ENCODE peak calls at places on chromosomes 13 and 19, in eight cellular contexts. K is left kidney; P is GM04503; M is prostate gland; H is mesothelial cell of epicardium; O is HFF-Myc; G is naive thymus-derived CD4-positive, alpha-beta T cell; C is nephron progenitor cell. I is an unnamed sample.

GRCh38 chr19:36120092-36120983 is 5.1 kb downstream of the TBCB start:
- DNase-seq in K (no peak), P (no peak), M (no peak), H (no peak), O (no peak), G (no peak), C (no peak), I (no peak)

GRCh38 chr13:40206241-40207109 is 460.0 kb downstream of the FOXO1 start:
- DNase-seq in K (no peak), P (no peak), M (no peak), H (no peak), O (no peak), G (peak), C (no peak), I (no peak)

GRCh38 chr19:6752257-6753177 is 13.0 kb downstream of the TRIP10 start:
- DNase-seq in K (peak), P (no peak), M (no peak), H (no peak), O (no peak), G (no peak), C (peak), I (no peak)

GRCh38 chr19:46357846-46358583 is 11.1 kb downstream of the PPP5C start:
- DNase-seq in K (no peak), P (no peak), M (no peak), H (no peak), O (no peak), G (no peak), C (no peak), I (no peak)

GRCh38 chr19:33235269-33235995 is 9.8 kb upstream of the SLC7A10 start:
- DNase-seq in K (peak), P (no peak), M (peak), H (no peak), O (no peak), G (peak), C (peak), I (peak)

GRCh38 chr19:47107953-47108746 is 5.4 kb downstream of the ZC3H4 start:
- DNase-seq in K (peak), P (no peak), M (no peak), H (no peak), O (no peak), G (no peak), C (no peak), I (no peak)

GRCh38 chr13:66689628-66690027 is 540.5 kb downstream of the PCDH9 start:
- DNase-seq in K (peak), P (no peak), M (no peak), H (no peak), O (no peak), G (no peak), C (no peak), I (no peak)

GRCh38 chr19:41691268-41691970 is 3.3 kb upstream of the CEACAM7 start:
- DNase-seq in K (peak), P (no peak), M (no peak), H (no peak), O (no peak), G (no peak), C (no peak), I (no peak)

GRCh38 chr19:55304279-55304978 is 20.6 kb downstream of the BRSK1 start:
- DNase-seq in K (peak), P (no peak), M (no peak), H (no peak), O (no peak), G (no peak), C (peak), I (no peak)

GRCh38 chr13:104900186-104900817 is 1635.2 kb downstream of the EFNB2 start:
- DNase-seq in K (no peak), P (no peak), M (no peak), H (no peak), O (no peak), G (no peak), C (no peak), I (no peak)

GRCh38 chr13:105979131-105979530 is 556.3 kb downstream of the EFNB2 start:
- DNase-seq in K (peak), P (no peak), M (no peak), H (no peak), O (no peak), G (no peak), C (no peak), I (no peak)

GRCh38 chr13:109783815-109784589 is 2.4 kb downstream of the IRS2 start:
- DNase-seq in K (no peak), P (no peak), M (no peak), H (no peak), O (no peak), G (no peak), C (no peak), I (no peak)

GRCh38 chr13:27678306-27679040 is 56.8 kb downstream of the POLR1D start:
- DNase-seq in K (no peak), P (no peak), M (no peak), H (no peak), O (no peak), G (no peak), C (no peak), I (no peak)

GRCh38 chr13:41418027-41418426 is 39.3 kb upstream of the RGCC start:
- DNase-seq in K (peak), P (peak), M (no peak), H (no peak), O (peak), G (no peak), C (no peak), I (peak)

GRCh38 chr13:30679483-30680330 is 55.6 kb upstream of the ALOX5AP start:
- DNase-seq in K (peak), P (no peak), M (no peak), H (no peak), O (no peak), G (peak), C (peak), I (no peak)

I was measured in AG04450.